ENCODE peak calls at places on chromosomes 16 and 17, in four cellular contexts. One of them, this sample, is unnamed.

GRCh38 chr17:2691965-2692780 is 19.4 kb downstream of the CLUH start:
- DNase-seq in BJ: no peak
- DNase-seq in NCI-H2081: no peak
- DNase-seq in ecto neural progenitor cell: no peak
- DNase-seq in this sample: peak; percentile 88

GRCh38 chr16:35598696-35599332 is 2139.4 kb downstream of the TP53TG3F start:
- DNase-seq in BJ: no peak
- DNase-seq in NCI-H2081: peak; percentile 43
- DNase-seq in ecto neural progenitor cell: no peak
- DNase-seq in this sample: no peak

GRCh38 chr17:81422776-81423697 is 27.8 kb downstream of the BAHCC1 start:
- DNase-seq in BJ: peak; percentile 72
- DNase-seq in NCI-H2081: no peak
- DNase-seq in ecto neural progenitor cell: peak; percentile 76
- DNase-seq in this sample: peak; percentile 94

GRCh38 chr16:88854306-88855111 is 2.2 kb downstream of the GALNS start:
- DNase-seq in BJ: no peak
- DNase-seq in NCI-H2081: no peak
- DNase-seq in ecto neural progenitor cell: no peak
- DNase-seq in this sample: no peak

GRCh38 chr17:41796066-41796895 is 9.8 kb upstream of the JUP start:
- DNase-seq in BJ: no peak
- DNase-seq in NCI-H2081: no peak
- DNase-seq in ecto neural progenitor cell: no peak
- DNase-seq in this sample: no peak

GRCh38 chr17:50113624-50114320 is 16.2 kb downstream of the SAMD14 start:
- DNase-seq in BJ: no peak
- DNase-seq in NCI-H2081: no peak
- DNase-seq in ecto neural progenitor cell: no peak
- DNase-seq in this sample: no peak

GRCh38 chr16:3121843-3122467 is 9.6 kb downstream of the ZNF205 start:
- DNase-seq in BJ: no peak
- DNase-seq in NCI-H2081: no peak
- DNase-seq in ecto neural progenitor cell: no peak
- DNase-seq in this sample: no peak

GRCh38 chr17:81487487-81488275 is 24.9 kb downstream of the ACTG1 start:
- DNase-seq in BJ: no peak
- DNase-seq in NCI-H2081: peak; percentile 73
- DNase-seq in ecto neural progenitor cell: peak; percentile 94
- DNase-seq in this sample: peak; percentile 95

GRCh38 chr17:80605326-80606066 is 60.9 kb downstream of the RPTOR start:
- DNase-seq in BJ: no peak
- DNase-seq in NCI-H2081: no peak
- DNase-seq in ecto neural progenitor cell: no peak
- DNase-seq in this sample: no peak

GRCh38 chr16:62913333-62913732 is 877.1 kb upstream of the CDH8 start:
- DNase-seq in BJ: no peak
- DNase-seq in NCI-H2081: no peak
- DNase-seq in ecto neural progenitor cell: no peak
- DNase-seq in this sample: no peak

GRCh38 chr17:76645481-76645880 is 1.9 kb upstream of the ST6GALNAC1 start:
- DNase-seq in BJ: no peak
- DNase-seq in NCI-H2081: no peak
- DNase-seq in ecto neural progenitor cell: no peak
- DNase-seq in this sample: no peak

GRCh38 chr17:66306413-66306812 is 4.0 kb downstream of the PRKCA start:
- DNase-seq in BJ: no peak
- DNase-seq in NCI-H2081: no peak
- DNase-seq in ecto neural progenitor cell: no peak
- DNase-seq in this sample: no peak

GRCh38 chr17:77853208-77853977 is 105.1 kb upstream of the TNRC6C start:
- DNase-seq in BJ: no peak
- DNase-seq in NCI-H2081: no peak
- DNase-seq in ecto neural progenitor cell: no peak
- DNase-seq in this sample: no peak

GRCh38 chr16:13994239-13995106 is 74.5 kb downstream of the ERCC4 start:
- DNase-seq in BJ: no peak
- DNase-seq in NCI-H2081: no peak
- DNase-seq in ecto neural progenitor cell: peak; percentile 14
- DNase-seq in this sample: peak; percentile 22

This sample was measured in mesenteric fat pad.